ENCODE peak calls at places on chromosomes 2 and 18, in eight cellular contexts. U is heart left ventricle, G is GM23338, I is AG09309, N is B cell, A is astrocyte of the spinal cord, F is PC-9, R is colonic mucosa. L is an unnamed sample.

GRCh38 chr2:203534486-203535077 is 519 bp downstream of the RAPH1 start:
- DNase-seq in G (no peak), A (no peak), N (no peak), R (peak), U (peak), I (no peak), F (no peak), L (no peak)

GRCh38 chr2:177024760-177025159 is 187.8 kb upstream of the HNRNPA3 start:
- DNase-seq in U (no peak), R (no peak), G (no peak), A (no peak), N (no peak), I (no peak), F (no peak), L (no peak)

GRCh38 chr2:8582850-8583399 is 98.9 kb upstream of the ID2 start:
- DNase-seq in I (no peak), F (no peak), N (no peak), A (no peak), G (no peak), U (no peak), R (no peak), L (no peak)

GRCh38 chr18:38250981-38251380 is 685.4 kb upstream of the CELF4 start:
- DNase-seq in N (no peak), R (no peak), F (no peak), U (no peak), I (no peak), A (no peak), G (no peak), L (no peak)

GRCh38 chr2:102022884-102023539 is 31.3 kb downstream of the IL1R2 start:
- DNase-seq in U (no peak), R (no peak), I (no peak), N (no peak), A (no peak), G (no peak), F (no peak), L (no peak)

GRCh38 chr18:62360806-62361205 is 35.7 kb downstream of the TNFRSF11A start:
- DNase-seq in N (no peak), R (no peak), G (no peak), A (no peak), U (no peak), I (no peak), F (no peak), L (no peak)

GRCh38 chr2:84865181-84865783 is 15.6 kb downstream of the TRABD2A start:
- DNase-seq in F (no peak), I (no peak), G (no peak), R (no peak), U (no peak), N (no peak), A (peak), L (no peak)

GRCh38 chr2:177147093-177147694 is 65.4 kb upstream of the HNRNPA3 start:
- DNase-seq in F (no peak), R (no peak), N (peak), G (peak), I (peak), A (peak), U (no peak), L (no peak)

GRCh38 chr2:181145645-181146044 is 165.2 kb downstream of the UBE2E3 start:
- DNase-seq in G (no peak), F (no peak), N (no peak), U (peak), I (no peak), R (no peak), A (no peak), L (no peak)

GRCh38 chr2:9694661-9695060 is 63.9 kb upstream of the YWHAQ start:
- DNase-seq in U (no peak), A (no peak), G (peak), R (no peak), I (no peak), F (no peak), N (no peak), L (no peak)

GRCh38 chr2:114192362-114192761 is 250.1 kb upstream of the DPP10 start:
- DNase-seq in I (no peak), G (no peak), U (no peak), F (no peak), R (no peak), A (no peak), N (no peak), L (no peak)

GRCh38 chr2:43086451-43087221 is 139.8 kb downstream of the ZFP36L2 start:
- DNase-seq in I (peak), F (peak), U (peak), G (peak), R (no peak), A (peak), N (no peak), L (peak)

GRCh38 chr2:169366066-169366465 is 3.7 kb upstream of the LRP2 start:
- DNase-seq in G (no peak), F (no peak), I (no peak), N (no peak), U (no peak), A (peak), R (no peak), L (no peak)

GRCh38 chr2:231399853-231400667 is 4.5 kb downstream of the B3GNT7 start:
- DNase-seq in G (no peak), R (peak), F (peak), I (no peak), U (no peak), A (no peak), N (no peak), L (no peak)
- TF ChIP-seq CTCF in G (no peak), R (no peak), F (peak), I (no peak), U (peak), A (no peak), N (no peak), L (no peak)

DNA sequence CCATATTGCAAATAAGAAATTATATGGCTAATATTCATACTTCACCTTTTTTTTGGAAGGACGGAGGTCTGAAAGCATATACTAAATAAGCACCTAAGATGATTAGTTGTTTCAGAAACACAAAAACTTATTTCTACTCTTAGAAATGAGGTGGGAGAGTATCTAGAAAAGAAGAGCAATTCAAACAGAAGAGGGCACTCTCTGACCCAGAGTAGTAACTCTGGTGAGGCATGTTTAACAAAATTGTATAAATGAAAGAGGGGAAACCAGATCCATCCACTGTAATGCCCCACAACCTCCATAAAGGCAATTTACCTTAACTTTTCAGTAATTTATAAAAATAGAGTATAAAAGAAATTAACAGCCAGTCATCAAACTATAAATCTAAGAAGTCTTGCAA is 669.6 kb upstream of the VRK2 start:
- DNase-seq in I (no peak), F (no peak), N (no peak), R (no peak), A (no peak), G (peak), U (no peak), L (no peak)
- TF ChIP-seq CTCF in I (no peak), F (no peak), N (no peak), R (no peak), A (peak), G (peak), U (no peak), L (no peak)

DNA sequence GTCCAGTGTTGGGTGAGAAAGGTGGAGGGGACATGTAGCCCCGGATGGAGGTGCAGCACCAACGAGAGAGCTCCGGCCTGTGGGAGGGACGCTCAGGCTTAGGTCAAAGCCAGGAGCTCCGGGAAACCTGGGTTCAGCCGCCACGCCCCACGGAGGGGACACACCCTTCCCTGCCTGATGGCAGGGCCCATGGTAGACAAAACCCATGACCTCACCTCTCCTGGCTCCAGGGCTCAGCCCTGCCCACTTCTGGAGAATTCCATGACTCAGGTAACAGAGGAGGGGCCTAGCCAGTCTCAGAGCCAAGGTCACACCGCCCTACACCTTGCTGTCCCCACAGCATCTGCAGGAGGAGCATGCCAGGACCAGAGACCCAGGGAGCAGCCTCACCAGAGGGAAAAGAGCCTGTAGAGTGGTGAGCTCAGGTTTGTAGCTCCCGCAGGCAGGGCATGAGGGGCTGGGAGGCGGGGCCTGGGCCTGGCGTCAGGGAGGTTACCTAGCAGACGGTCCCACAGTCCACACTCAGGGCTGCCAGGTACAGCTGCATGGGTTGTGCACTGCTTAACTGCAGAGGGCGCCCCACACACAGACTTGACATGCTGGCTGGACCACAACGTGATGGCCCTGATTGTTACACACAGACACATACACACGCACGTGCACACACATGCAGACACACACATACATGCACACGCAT is 70.8 kb upstream of the SMAD7 start:
- DNase-seq in A (peak), I (no peak), G (peak), R (peak), N (no peak), U (peak), F (peak), L (no peak)
- TF ChIP-seq CTCF in A (peak), I (peak), G (peak), R (peak), N (no peak), U (peak), F (peak), L (peak)

GRCh38 chr18:49971462-49971861 is 158.1 kb upstream of the ACAA2 start:
- DNase-seq in A (no peak), R (no peak), G (no peak), F (no peak), U (no peak), N (no peak), I (no peak), L (no peak)

GRCh38 chr18:49973592-49973991 is 160.3 kb upstream of the ACAA2 start:
- DNase-seq in N (no peak), R (no peak), U (no peak), G (no peak), I (no peak), A (no peak), F (no peak), L (no peak)

GRCh38 chr18:49972535-49972934 is 159.2 kb upstream of the ACAA2 start:
- DNase-seq in G (no peak), U (no peak), I (no peak), F (no peak), R (no peak), N (no peak), A (no peak), L (no peak)

GRCh38 chr18:49976810-49977209 is 163.5 kb upstream of the ACAA2 start:
- DNase-seq in N (no peak), R (no peak), G (no peak), F (no peak), I (no peak), A (no peak), U (no peak), L (no peak)

GRCh38 chr18:49974079-49974478 is 160.7 kb upstream of the ACAA2 start:
- DNase-seq in G (peak), F (no peak), R (no peak), N (no peak), I (no peak), A (no peak), U (no peak), L (no peak)
- TF ChIP-seq CTCF in G (peak), F (no peak), R (no peak), N (no peak), I (no peak), A (no peak), U (no peak), L (no peak)

DNA sequence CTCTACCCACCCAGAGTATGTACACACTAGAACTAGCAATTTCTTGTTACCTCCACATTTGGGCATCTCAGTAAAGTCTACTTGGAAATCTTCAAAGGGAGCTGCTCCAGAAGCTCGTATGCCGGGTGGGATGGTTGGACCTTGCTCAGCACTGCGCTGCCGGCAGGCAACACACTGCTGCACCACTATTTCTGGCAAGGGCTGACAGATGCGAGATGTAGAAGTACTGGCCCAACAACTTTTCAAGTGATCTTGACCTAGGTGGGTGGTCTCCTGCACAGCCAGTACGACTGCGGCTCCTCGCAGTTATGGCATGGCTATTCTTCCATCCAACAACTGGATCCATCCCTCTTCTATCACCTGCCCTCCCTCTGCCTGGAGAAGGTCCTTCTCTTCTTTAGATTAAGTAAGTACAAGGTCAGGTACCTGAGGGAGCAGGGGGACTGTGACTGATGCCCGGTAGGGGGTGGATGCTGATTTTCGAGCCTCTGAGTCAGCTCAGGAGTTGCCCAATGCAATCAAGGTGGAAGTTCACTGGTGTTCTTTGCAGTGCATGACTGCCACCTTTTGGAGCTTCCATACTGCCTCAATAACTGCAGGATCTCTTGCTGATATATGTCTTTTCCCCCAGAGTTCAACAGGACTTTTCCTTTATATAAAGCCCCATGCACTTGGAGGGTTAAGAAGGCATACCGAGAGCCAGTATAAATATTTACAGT is 100.4 kb upstream of the SLC1A4 start:
- DNase-seq in I (peak), R (no peak), G (peak), U (no peak), N (no peak), F (peak), A (peak), L (no peak)
- TF ChIP-seq CTCF in I (peak), R (no peak), G (peak), U (peak), N (no peak), F (peak), A (peak), L (peak)

DNA sequence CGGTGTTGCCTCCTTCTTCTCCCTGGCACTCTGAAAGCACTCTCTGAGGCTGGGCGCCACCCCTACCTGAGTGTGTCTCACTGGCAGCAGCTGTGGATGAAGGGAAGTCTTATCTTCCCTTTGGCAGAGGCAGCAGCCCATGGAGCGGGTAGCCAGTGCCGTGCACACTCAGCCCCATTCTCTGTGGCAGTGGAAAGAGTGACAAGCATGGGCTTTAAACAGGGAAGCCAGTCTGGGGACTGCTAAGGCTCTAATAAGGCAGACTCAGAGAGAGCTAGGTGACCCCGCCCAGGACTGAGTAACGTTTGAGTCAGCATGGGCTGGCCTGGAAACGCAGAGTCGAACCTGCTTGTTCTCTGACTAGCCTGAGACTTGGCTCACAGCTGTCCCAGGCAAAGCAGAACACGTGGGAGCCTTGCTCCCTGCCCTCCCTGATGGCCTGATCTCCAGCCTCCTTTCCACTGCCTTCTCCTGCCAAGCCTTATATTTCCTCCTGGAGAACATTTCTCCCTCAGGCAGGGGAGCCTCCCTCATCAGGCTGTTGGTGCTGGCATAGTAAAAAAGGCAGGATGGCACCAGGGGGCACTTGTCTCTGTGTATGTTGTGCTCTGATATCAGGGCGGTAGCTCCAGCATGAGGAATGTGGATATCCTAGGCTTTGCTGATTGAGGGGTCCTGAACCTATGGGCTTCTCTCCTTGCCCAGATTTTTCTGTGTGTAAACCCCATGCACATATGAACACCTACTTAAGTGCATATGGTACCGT is 93.9 kb upstream of the LGALSL start:
- DNase-seq in G (peak), U (peak), F (peak), R (peak), A (peak), I (peak), N (no peak), L (peak)
- TF ChIP-seq CTCF in G (no peak), U (no peak), F (peak), R (no peak), A (no peak), I (peak), N (no peak), L (peak)